ENCODE peak calls at places on chromosomes 16 and 17, in seven cellular contexts. One of them, this sample, is unnamed.

GRCh38 chr17:35944151-35944550 is 638 bp upstream of the LYZL6 start:
- DNase-seq in heart right ventricle: no peak
- DNase-seq in sigmoid colon: no peak
- DNase-seq in right atrium auricular region: no peak
- DNase-seq in SJSA1: no peak
- DNase-seq in thyroid gland: no peak
- DNase-seq in caudate nucleus: no peak
- DNase-seq in this sample: no peak

GRCh38 chr16:88806491-88807111 is 3.0 kb downstream of the CDT1 start:
- DNase-seq in sigmoid colon: no peak
- DNase-seq in heart right ventricle: no peak
- DNase-seq in right atrium auricular region: no peak
- DNase-seq in SJSA1: no peak
- DNase-seq in caudate nucleus: no peak
- DNase-seq in thyroid gland: no peak
- DNase-seq in this sample: no peak

GRCh38 chr17:76051071-76051467 is 21.2 kb downstream of the SRP68 start:
- DNase-seq in thyroid gland: peak; percentile 70
- DNase-seq in heart right ventricle: no peak
- DNase-seq in sigmoid colon: no peak
- DNase-seq in SJSA1: no peak
- DNase-seq in right atrium auricular region: no peak
- DNase-seq in caudate nucleus: no peak
- DNase-seq in this sample: no peak

GRCh38 chr17:40530988-40531971 is 29.9 kb upstream of the TNS4 start:
- DNase-seq in caudate nucleus: no peak
- DNase-seq in sigmoid colon: peak; percentile 44
- DNase-seq in heart right ventricle: no peak
- DNase-seq in SJSA1: no peak
- DNase-seq in thyroid gland: peak; percentile 89
- DNase-seq in right atrium auricular region: no peak
- DNase-seq in this sample: no peak

GRCh38 chr17:65122836-65123756 is 14.1 kb upstream of the RGS9 start:
- DNase-seq in sigmoid colon: peak; percentile 91
- DNase-seq in SJSA1: peak; percentile 98
- DNase-seq in right atrium auricular region: peak; percentile 85
- DNase-seq in heart right ventricle: peak; percentile 75
- DNase-seq in thyroid gland: peak; percentile 82
- DNase-seq in caudate nucleus: peak; percentile 79
- DNase-seq in this sample: peak; percentile 84

GRCh38 chr17:49365667-49366066 is 3.6 kb upstream of the ZNF652 start:
- DNase-seq in SJSA1: no peak
- DNase-seq in heart right ventricle: no peak
- DNase-seq in sigmoid colon: no peak
- DNase-seq in caudate nucleus: peak; percentile 19
- DNase-seq in thyroid gland: peak; percentile 57
- DNase-seq in right atrium auricular region: no peak
- DNase-seq in this sample: peak; percentile 45

GRCh38 chr17:29778936-29779811 is 150.9 kb downstream of the SSH2 start:
- DNase-seq in thyroid gland: peak; percentile 78
- DNase-seq in SJSA1: peak; percentile 53
- DNase-seq in heart right ventricle: peak; percentile 71
- DNase-seq in sigmoid colon: peak; percentile 87
- DNase-seq in right atrium auricular region: peak; percentile 92
- DNase-seq in caudate nucleus: peak; percentile 75
- DNase-seq in this sample: peak; percentile 85

GRCh38 chr17:57567278-57567677 is 177.8 kb downstream of the CCDC182 start:
- DNase-seq in thyroid gland: no peak
- DNase-seq in right atrium auricular region: no peak
- DNase-seq in heart right ventricle: peak; percentile 31
- DNase-seq in sigmoid colon: no peak
- DNase-seq in caudate nucleus: no peak
- DNase-seq in SJSA1: no peak
- DNase-seq in this sample: no peak

GRCh38 chr16:46649571-46649970 is 28.4 kb upstream of the SHCBP1 start:
- DNase-seq in caudate nucleus: no peak
- DNase-seq in heart right ventricle: peak; percentile 47
- DNase-seq in right atrium auricular region: peak; percentile 84
- DNase-seq in sigmoid colon: peak; percentile 94
- DNase-seq in thyroid gland: no peak
- DNase-seq in SJSA1: peak; percentile 31
- DNase-seq in this sample: peak; percentile 75

GRCh38 chr16:56792960-56793359 is 63.0 kb downstream of the NUP93 start:
- DNase-seq in heart right ventricle: no peak
- DNase-seq in sigmoid colon: no peak
- DNase-seq in SJSA1: no peak
- DNase-seq in right atrium auricular region: no peak
- DNase-seq in thyroid gland: no peak
- DNase-seq in caudate nucleus: no peak
- DNase-seq in this sample: no peak

GRCh38 chr17:7177954-7178477 is 1.2 kb downstream of the ASGR1 start:
- DNase-seq in thyroid gland: peak; percentile 17
- DNase-seq in caudate nucleus: no peak
- DNase-seq in SJSA1: no peak
- DNase-seq in right atrium auricular region: no peak
- DNase-seq in heart right ventricle: no peak
- DNase-seq in sigmoid colon: peak; percentile 62
- DNase-seq in this sample: peak; percentile 58
- H3K27ac ChIP-seq in thyroid gland: no peak overlapping the region
- H3K27ac ChIP-seq in caudate nucleus: no peak overlapping the region
- H3K27ac ChIP-seq in SJSA1: no peak overlapping the region
- H3K27ac ChIP-seq in right atrium auricular region: no peak overlapping the region
- H3K27ac ChIP-seq in heart right ventricle: no peak overlapping the region
- H3K27ac ChIP-seq in sigmoid colon: no peak overlapping the region
- H3K27ac ChIP-seq in this sample: no peak overlapping the region

DNA sequence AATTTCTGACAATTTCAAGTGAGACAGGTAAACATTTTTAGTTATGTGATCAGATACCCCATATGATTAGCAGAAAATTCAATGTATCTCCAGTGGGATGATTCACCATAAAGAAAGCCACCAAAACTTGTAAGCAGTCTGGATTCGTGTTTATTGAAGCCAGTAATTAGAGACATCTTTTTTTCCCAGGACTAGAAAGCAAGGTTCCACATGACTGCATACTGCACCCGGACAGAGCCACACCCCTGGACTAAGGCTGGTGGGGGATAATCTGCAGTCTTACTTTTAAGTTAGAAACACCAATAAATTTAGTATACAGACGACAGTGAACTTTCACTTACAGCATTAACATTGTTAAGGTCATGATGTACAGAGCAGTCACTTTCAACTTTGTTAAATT is 24.2 kb upstream of the CMTM4 start:
- DNase-seq in sigmoid colon: no peak
- DNase-seq in heart right ventricle: no peak
- DNase-seq in thyroid gland: no peak
- DNase-seq in right atrium auricular region: no peak
- DNase-seq in caudate nucleus: no peak
- DNase-seq in SJSA1: no peak
- DNase-seq in this sample: no peak
- H3K27ac ChIP-seq in sigmoid colon: no peak overlapping the region
- H3K27ac ChIP-seq in heart right ventricle: no peak overlapping the region
- H3K27ac ChIP-seq in thyroid gland: no peak overlapping the region
- H3K27ac ChIP-seq in right atrium auricular region: no peak overlapping the region
- H3K27ac ChIP-seq in caudate nucleus: no peak overlapping the region
- H3K27ac ChIP-seq in SJSA1: no peak overlapping the region
- H3K27ac ChIP-seq in this sample: no peak overlapping the region

DNA sequence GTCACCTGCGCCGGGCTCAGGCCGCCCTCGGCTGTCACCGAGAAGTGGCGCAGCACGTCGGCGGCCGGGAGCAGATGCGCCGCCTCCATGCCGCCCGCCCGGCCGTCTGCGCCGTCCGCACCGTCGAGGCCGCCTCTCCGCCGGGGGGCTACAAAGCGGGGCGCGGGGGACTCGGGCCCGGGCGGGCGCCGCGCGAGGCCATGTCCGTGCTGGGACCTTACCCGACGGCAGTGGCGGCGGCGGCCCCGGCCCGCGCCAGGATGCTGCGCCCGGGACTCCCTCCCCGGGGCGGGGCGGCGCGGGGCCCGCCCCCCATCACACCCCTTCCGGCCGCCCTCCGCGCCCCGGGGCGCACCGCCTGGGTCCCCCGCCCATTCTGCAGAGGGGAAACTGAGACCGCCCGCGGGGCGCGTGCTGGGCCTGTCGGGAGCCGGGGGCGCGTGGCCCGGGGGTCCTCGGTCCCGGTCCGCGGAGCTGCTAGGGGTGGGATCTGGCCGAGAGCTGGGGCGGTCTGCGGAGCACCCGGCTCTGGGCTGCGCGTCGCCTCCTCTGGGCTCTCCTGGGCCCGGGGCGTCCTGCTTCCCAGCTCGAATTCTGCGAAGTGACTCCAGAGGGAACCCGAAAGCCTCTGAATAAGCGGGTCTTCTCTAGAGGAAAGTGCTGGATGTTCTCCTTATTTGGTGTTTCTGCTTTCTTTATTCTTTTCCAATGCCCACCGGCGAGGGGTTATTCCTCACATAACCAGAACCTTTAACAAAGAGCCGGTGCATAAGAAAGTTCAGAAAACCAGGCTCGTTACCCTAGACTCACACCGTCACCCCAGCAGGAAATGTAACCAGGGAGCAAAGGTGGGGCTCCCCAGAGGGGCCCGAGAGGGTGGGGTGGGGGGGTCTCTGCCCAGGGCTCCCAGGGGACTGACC is at the start of gene ATP2A3:
- DNase-seq in heart right ventricle: peak; percentile 57
- DNase-seq in SJSA1: no peak
- DNase-seq in caudate nucleus: no peak
- DNase-seq in thyroid gland: no peak
- DNase-seq in sigmoid colon: no peak
- DNase-seq in right atrium auricular region: no peak
- DNase-seq in this sample: no peak
- H3K27ac ChIP-seq in heart right ventricle: peak within 1 kb of the TSS; percentile 73
- H3K27ac ChIP-seq in SJSA1: no peak within 1 kb of the TSS
- H3K27ac ChIP-seq in caudate nucleus: no peak within 1 kb of the TSS
- H3K27ac ChIP-seq in thyroid gland: no peak within 1 kb of the TSS
- H3K27ac ChIP-seq in sigmoid colon: peak within 1 kb of the TSS; percentile 67
- H3K27ac ChIP-seq in right atrium auricular region: peak within 1 kb of the TSS; percentile 58
- H3K27ac ChIP-seq in this sample: peak within 1 kb of the TSS; percentile 28

DNA sequence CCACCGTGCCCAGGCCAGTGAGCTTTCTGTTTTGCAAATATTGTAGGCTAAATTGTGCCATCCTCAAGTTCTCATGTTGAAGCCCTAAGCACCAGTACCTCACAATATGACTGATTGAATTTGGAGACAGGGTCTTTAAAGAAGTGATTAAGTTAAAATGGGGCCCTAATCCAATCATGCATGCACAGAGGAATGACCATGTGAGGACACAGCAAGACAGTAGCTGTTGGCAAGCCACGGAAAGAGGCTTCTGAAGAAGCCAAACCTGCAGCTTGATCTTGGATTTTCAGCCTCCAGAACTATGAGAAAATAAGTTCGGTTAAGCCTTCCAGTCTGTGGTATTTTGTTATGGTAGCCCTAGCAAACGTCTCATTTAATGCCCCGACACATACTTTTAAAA is 24.9 kb downstream of the TOM1L2 start:
- DNase-seq in thyroid gland: no peak
- DNase-seq in caudate nucleus: no peak
- DNase-seq in right atrium auricular region: no peak
- DNase-seq in SJSA1: no peak
- DNase-seq in sigmoid colon: no peak
- DNase-seq in heart right ventricle: no peak
- DNase-seq in this sample: no peak
- H3K27ac ChIP-seq in thyroid gland: no peak overlapping the region
- H3K27ac ChIP-seq in caudate nucleus: no peak overlapping the region
- H3K27ac ChIP-seq in right atrium auricular region: no peak overlapping the region
- H3K27ac ChIP-seq in SJSA1: no peak overlapping the region
- H3K27ac ChIP-seq in sigmoid colon: no peak overlapping the region
- H3K27ac ChIP-seq in heart right ventricle: no peak overlapping the region
- H3K27ac ChIP-seq in this sample: no peak overlapping the region

DNA sequence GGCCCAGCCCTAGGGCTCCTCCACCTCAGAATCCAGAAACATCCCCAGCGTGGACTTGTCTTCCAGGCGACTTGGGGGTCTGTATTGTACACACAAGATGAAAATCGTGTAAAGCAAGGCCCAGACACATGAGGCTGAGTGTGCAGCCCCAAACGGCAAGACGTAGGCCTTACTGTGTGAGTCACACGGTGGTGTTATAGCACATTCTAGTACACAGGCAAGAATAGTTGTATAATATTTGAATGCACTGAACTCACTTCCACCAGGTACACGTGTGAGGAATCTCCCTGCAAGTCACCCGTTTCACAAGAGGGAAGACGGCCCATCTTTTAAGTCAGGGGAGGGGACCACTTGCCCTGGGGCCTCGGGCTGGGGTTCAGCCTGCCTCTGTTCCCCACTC is 71.4 kb downstream of the SREBF1 start:
- DNase-seq in SJSA1: no peak
- DNase-seq in right atrium auricular region: no peak
- DNase-seq in sigmoid colon: no peak
- DNase-seq in caudate nucleus: peak; percentile 50
- DNase-seq in thyroid gland: no peak
- DNase-seq in heart right ventricle: no peak
- DNase-seq in this sample: no peak
- H3K27ac ChIP-seq in SJSA1: no peak overlapping the region
- H3K27ac ChIP-seq in right atrium auricular region: no peak overlapping the region
- H3K27ac ChIP-seq in sigmoid colon: no peak overlapping the region
- H3K27ac ChIP-seq in caudate nucleus: peak overlapping the region; percentile 96
- H3K27ac ChIP-seq in thyroid gland: peak overlapping the region; percentile 57
- H3K27ac ChIP-seq in heart right ventricle: no peak overlapping the region
- H3K27ac ChIP-seq in this sample: peak overlapping the region; percentile 88

DNA sequence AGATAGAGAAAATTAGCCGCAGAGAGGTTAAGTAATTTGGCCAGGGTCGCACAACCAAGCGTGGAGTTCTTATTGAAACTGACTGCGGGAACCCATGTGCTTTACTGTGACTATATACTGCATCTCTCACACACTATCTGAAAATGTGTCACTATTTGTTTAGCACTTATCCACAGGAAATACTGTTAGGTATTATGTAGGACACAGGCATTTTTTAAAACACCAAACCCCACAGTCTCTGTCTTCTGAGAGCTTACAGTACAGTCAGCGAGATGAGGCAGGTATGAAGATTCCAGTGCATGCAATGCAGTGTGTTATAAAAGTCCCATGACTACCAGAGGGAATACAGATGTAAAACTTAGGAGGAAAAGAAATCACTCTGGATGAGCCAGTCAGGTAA is 11.3 kb downstream of the RBL2 start:
- DNase-seq in right atrium auricular region: no peak
- DNase-seq in heart right ventricle: no peak
- DNase-seq in sigmoid colon: no peak
- DNase-seq in caudate nucleus: no peak
- DNase-seq in thyroid gland: no peak
- DNase-seq in SJSA1: no peak
- DNase-seq in this sample: no peak
- H3K27ac ChIP-seq in right atrium auricular region: no peak overlapping the region
- H3K27ac ChIP-seq in heart right ventricle: no peak overlapping the region
- H3K27ac ChIP-seq in sigmoid colon: no peak overlapping the region
- H3K27ac ChIP-seq in caudate nucleus: no peak overlapping the region
- H3K27ac ChIP-seq in thyroid gland: no peak overlapping the region
- H3K27ac ChIP-seq in SJSA1: no peak overlapping the region
- H3K27ac ChIP-seq in this sample: no peak overlapping the region

This sample was measured in SJCRH30.